ENCODE peak calls at places on chromosomes 5 and 9, in nine cellular contexts. Q is kidney, Y is pancreas, V is small intestine, P is body of pancreas, B is H7, D is brain microvascular endothelial cell, I is BJ, E is kidney epithelial cell. M is an unnamed sample. For H3K36me3, the result is how much of the 10 kb centered on the place peaks cover.

GRCh38 chr5:53983568-53984465 is 326.6 kb downstream of the ARL15 start:
- DNase-seq in Q (no peak), Y (no peak), V (no peak), P (no peak), B (no peak), D (no peak), I (peak), E (no peak), M (peak)

GRCh38 chr9:134664446-134664845 is 22.8 kb downstream of the COL5A1 start:
- DNase-seq in Q (peak), Y (no peak), V (no peak), P (no peak), B (no peak), D (no peak), I (no peak), E (no peak), M (no peak)

GRCh38 chr5:78243639-78244038 is 50.9 kb downstream of the AP3B1 start:
- DNase-seq in Q (no peak), Y (no peak), V (no peak), P (no peak), B (no peak), D (peak), I (peak), E (no peak), M (peak)

GRCh38 chr5:72125271-72125670 is 18.0 kb downstream of the MAP1B start:
- DNase-seq in Q (no peak), Y (no peak), V (no peak), P (no peak), B (no peak), D (no peak), I (no peak), E (no peak), M (no peak)

GRCh38 chr9:135951889-135952663 is 9.1 kb downstream of the UBAC1 start:
- DNase-seq in Q (no peak), Y (no peak), V (no peak), P (no peak), B (no peak), D (peak), I (no peak), E (peak), M (no peak)

GRCh38 chr5:172411423-172412111 is 42.8 kb downstream of the SH3PXD2B start:
- DNase-seq in Q (no peak), Y (no peak), V (no peak), P (no peak), B (peak), D (no peak), I (no peak), E (no peak), M (no peak)

GRCh38 chr5:10729320-10730133 is 31.5 kb downstream of the DAP start:
- DNase-seq in Q (no peak), Y (no peak), V (no peak), P (no peak), B (no peak), D (no peak), I (no peak), E (no peak), M (no peak)

GRCh38 chr9:92808726-92809451 is 44.3 kb upstream of the BICD2 start:
- DNase-seq in Q (peak), Y (peak), V (peak), P (peak), B (peak), D (peak), I (no peak), E (peak), M (peak)

GRCh38 chr9:72923077-72923476 is 29.8 kb downstream of the ALDH1A1 start:
- DNase-seq in Q (no peak), Y (no peak), V (no peak), P (no peak), B (no peak), D (no peak), I (no peak), E (no peak), M (no peak)

GRCh38 chr9:8858250-8859161 is 1058.9 kb upstream of the DMAC1 start:
- DNase-seq in Q (peak), Y (no peak), V (no peak), P (no peak), B (peak), D (no peak), I (no peak), E (no peak), M (peak)

GRCh38 chr9:109242751-109243150 is 75.7 kb upstream of the FRRS1L start:
- DNase-seq in Q (no peak), Y (no peak), V (no peak), P (no peak), B (no peak), D (no peak), I (no peak), E (no peak), M (no peak)

GRCh38 chr5:116544542-116545241 is 29.9 kb downstream of the SEMA6A start:
- DNase-seq in Q (no peak), Y (peak), V (peak), P (peak), B (no peak), D (no peak), I (no peak), E (no peak), M (no peak)

GRCh38 chr5:135605221-135605620 is 26.4 kb upstream of the CXCL14 start:
- DNase-seq in Q (no peak), Y (no peak), V (no peak), P (no peak), B (no peak), D (no peak), I (no peak), E (no peak), M (no peak)

DNA sequence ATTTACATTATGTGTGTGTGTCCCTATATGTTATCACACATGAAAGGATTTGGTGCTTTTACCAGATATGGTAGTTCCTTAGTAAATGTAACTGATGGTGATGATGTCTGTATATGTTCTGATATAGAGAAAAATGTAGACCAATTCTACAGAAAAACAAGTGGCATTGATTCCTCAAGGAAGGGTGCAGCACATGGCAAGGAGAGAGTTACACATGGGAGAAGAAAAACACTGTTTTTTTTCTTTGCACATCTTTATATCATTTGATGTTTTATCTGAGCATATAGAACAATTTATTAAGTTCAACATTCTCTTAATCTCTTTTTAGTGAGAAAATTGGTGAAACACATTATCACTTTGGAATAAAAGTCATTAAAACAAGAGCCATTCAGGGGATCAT is 535.0 kb upstream of the KLF4 start:
- DNase-seq in Q (no peak), Y (no peak), V (no peak), P (no peak), B (no peak), D (no peak), I (no peak), E (no peak), M (no peak)
- H3K36me3 ChIP-seq in Q (under half), Y (under half), V (under half), P (under half), B (under half), D (under half), I (under half), E (under half), M (under half)

DNA sequence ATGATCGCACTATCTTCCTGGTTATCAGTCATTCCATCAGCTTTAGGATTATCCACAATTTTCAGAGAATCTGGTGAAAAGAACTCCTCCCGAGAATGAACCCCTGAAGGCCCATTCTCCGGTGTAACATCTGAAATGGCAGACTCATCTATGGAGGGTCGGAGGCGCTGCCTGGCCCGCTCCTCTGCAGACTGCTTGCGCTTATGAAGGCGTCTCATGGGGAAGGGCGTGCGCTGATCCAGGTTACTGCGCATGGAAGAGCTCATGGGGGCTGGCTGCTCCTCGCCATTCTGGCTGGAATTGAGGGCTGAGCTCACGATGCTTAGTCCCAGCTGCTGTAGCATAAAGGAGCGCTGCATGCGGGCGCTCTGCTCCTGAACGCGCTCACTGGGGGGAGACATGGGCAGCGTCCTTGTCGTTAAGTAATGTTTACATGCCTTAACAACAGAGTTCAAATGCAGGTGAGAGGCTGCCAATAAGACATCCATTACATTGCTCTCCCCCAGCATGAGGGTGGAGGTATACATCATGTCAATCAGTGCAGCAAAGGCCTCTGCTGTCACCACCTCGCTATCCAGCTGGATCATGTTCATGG is 19.4 kb downstream of the GRHPR start:
- DNase-seq in Q (no peak), Y (no peak), V (no peak), P (no peak), B (no peak), D (no peak), I (no peak), E (no peak), M (no peak)
- H3K36me3 ChIP-seq in Q (half or more), Y (under half), V (under half), P (under half), B (under half), D (half or more), I (under half), E (under half), M (half or more)

GRCh38 chr9:104826911-104827310 is 63.0 kb downstream of the NIPSNAP3B start:
- DNase-seq in Q (no peak), Y (no peak), V (no peak), P (no peak), B (no peak), D (no peak), I (no peak), E (no peak), M (no peak)
- H3K36me3 ChIP-seq in Q (half or more), Y (under half), V (under half), P (under half), B (under half), D (half or more), I (under half), E (under half), M (under half)

DNA sequence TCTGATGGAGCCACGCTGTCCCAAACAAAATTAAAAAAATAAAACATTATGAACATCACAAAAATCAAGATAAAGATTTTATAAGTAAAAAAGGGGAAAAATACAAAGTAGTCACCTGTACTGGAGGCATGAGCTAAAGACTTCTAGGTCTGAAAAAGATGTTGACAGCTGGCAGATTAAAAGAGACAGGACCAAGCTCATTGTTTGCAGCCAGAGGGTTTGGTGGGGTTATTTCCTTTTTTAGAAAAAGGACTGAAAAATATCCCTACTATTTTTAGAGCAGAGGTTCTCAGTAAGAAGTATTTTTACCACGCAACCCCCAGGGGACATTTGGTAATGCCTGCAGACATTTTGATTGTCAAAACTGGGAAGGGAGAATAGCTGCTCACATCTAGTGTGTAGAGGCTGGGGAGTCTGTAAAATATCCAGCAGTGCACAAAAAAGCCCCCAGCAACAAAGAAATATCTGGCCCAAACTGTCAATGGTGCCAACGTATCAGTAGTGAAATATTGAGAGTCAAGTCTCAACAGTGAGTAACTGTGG is 353.4 kb downstream of the TLE1 start:
- DNase-seq in Q (no peak), Y (no peak), V (no peak), P (no peak), B (no peak), D (no peak), I (no peak), E (no peak), M (no peak)
- H3K36me3 ChIP-seq in Q (under half), Y (under half), V (under half), P (under half), B (under half), D (under half), I (under half), E (under half), M (under half)